ENCODE peak calls at places on chromosome 21, in ten cellular contexts. K, S, J, T, Y, B, R, W, G and C are unnamed samples.

GRCh38 chr21:16496594-16496993 is 766.8 kb downstream of the USP25 start:
- DNase-seq in K (no peak), S (no peak), J (no peak), T (no peak), Y (peak), B (no peak), R (no peak), W (no peak), G (no peak), C (no peak)

GRCh38 chr21:35988396-35989140 is 71.8 kb downstream of the SETD4 start:
- DNase-seq in K (no peak), S (no peak), J (no peak), T (no peak), Y (no peak), B (no peak), R (no peak), W (no peak), G (no peak), C (no peak)

GRCh38 chr21:31920275-31920674 is 47.5 kb downstream of the HUNK start:
- DNase-seq in K (no peak), S (no peak), J (no peak), T (no peak), Y (no peak), B (no peak), R (no peak), W (no peak), G (no peak), C (no peak)

GRCh38 chr21:43969115-43969444 is 43.0 kb upstream of the TRAPPC10 start:
- DNase-seq in K (no peak), S (no peak), J (no peak), T (no peak), Y (no peak), B (no peak), R (no peak), W (no peak), G (no peak), C (no peak)

GRCh38 chr21:44395260-44395659 is 41.8 kb downstream of the TRPM2 start:
- DNase-seq in K (no peak), S (no peak), J (peak), T (no peak), Y (no peak), B (no peak), R (no peak), W (no peak), G (no peak), C (no peak)

GRCh38 chr21:45261093-45261492 is 26.6 kb downstream of the POFUT2 start:
- DNase-seq in K (no peak), S (no peak), J (no peak), T (no peak), Y (no peak), B (no peak), R (no peak), W (no peak), G (peak), C (no peak)

GRCh38 chr21:42411891-42412635 is 8.4 kb downstream of the UBASH3A start:
- DNase-seq in K (no peak), S (no peak), J (peak), T (no peak), Y (peak), B (peak), R (peak), W (no peak), G (no peak), C (no peak)

GRCh38 chr21:45850181-45850580 is 131.4 kb upstream of the COL6A1 start:
- DNase-seq in K (no peak), S (no peak), J (no peak), T (no peak), Y (no peak), B (no peak), R (no peak), W (no peak), G (no peak), C (no peak)

GRCh38 chr21:42219606-42220137 is 732 bp downstream of the ABCG1 start:
- DNase-seq in K (no peak), S (no peak), J (peak), T (no peak), Y (no peak), B (no peak), R (no peak), W (peak), G (no peak), C (no peak)

GRCh38 chr21:21664871-21665270 is 666.7 kb downstream of the NCAM2 start:
- DNase-seq in K (no peak), S (peak), J (no peak), T (no peak), Y (peak), B (no peak), R (no peak), W (no peak), G (no peak), C (no peak)

GRCh38 chr21:35163381-35163780 is 114.3 kb upstream of the RUNX1 start:
- DNase-seq in K (no peak), S (peak), J (no peak), T (no peak), Y (peak), B (no peak), R (peak), W (no peak), G (no peak), C (no peak)

GRCh38 chr21:36504067-36505058 is 24.4 kb upstream of the CLDN14 start:
- DNase-seq in K (no peak), S (peak), J (no peak), T (peak), Y (peak), B (peak), R (peak), W (peak), G (no peak), C (no peak)

GRCh38 chr21:42145569-42146250 is 73.2 kb upstream of the ABCG1 start:
- DNase-seq in K (peak), S (peak), J (peak), T (no peak), Y (peak), B (peak), R (peak), W (peak), G (no peak), C (no peak)

GRCh38 chr21:28636988-28637691 is 355.5 kb downstream of the LTN1 start:
- DNase-seq in K (no peak), S (peak), J (no peak), T (no peak), Y (peak), B (peak), R (peak), W (no peak), G (no peak), C (no peak)

GRCh38 chr21:28635541-28635940 is 357.1 kb downstream of the LTN1 start:
- DNase-seq in K (no peak), S (no peak), J (no peak), T (no peak), Y (no peak), B (no peak), R (peak), W (no peak), G (no peak), C (no peak)

GRCh38 chr21:28627691-28628090 is 365.0 kb downstream of the LTN1 start:
- DNase-seq in K (no peak), S (no peak), J (no peak), T (no peak), Y (peak), B (no peak), R (no peak), W (no peak), G (no peak), C (no peak)

GRCh38 chr21:28633803-28634572 is 358.7 kb downstream of the LTN1 start:
- DNase-seq in K (no peak), S (peak), J (no peak), T (peak), Y (peak), B (no peak), R (peak), W (no peak), G (peak), C (peak)

GRCh38 chr21:28632718-28633408 is 359.8 kb downstream of the LTN1 start:
- DNase-seq in K (no peak), S (peak), J (no peak), T (no peak), Y (peak), B (no peak), R (peak), W (no peak), G (no peak), C (no peak)
- H3K4me3 ChIP-seq in K (no peak), S (peak), J (no peak), T (no peak), Y (no peak), B (no peak), R (peak), W (no peak), G (no peak), C (peak)

GRCh38 chr21:26067836-26068401 is 102.7 kb downstream of the APP start:
- DNase-seq in K (no peak), S (no peak), J (no peak), T (no peak), Y (peak), B (no peak), R (no peak), W (no peak), G (no peak), C (no peak)

GRCh38 chr21:26072891-26073615 is 97.5 kb downstream of the APP start:
- DNase-seq in K (no peak), S (peak), J (no peak), T (no peak), Y (peak), B (no peak), R (peak), W (no peak), G (no peak), C (no peak)

GRCh38 chr21:26068776-26069175 is 101.8 kb downstream of the APP start:
- DNase-seq in K (no peak), S (no peak), J (no peak), T (no peak), Y (no peak), B (no peak), R (no peak), W (no peak), G (no peak), C (no peak)

GRCh38 chr21:26070121-26070520 is 100.4 kb downstream of the APP start:
- DNase-seq in K (no peak), S (no peak), J (no peak), T (no peak), Y (no peak), B (no peak), R (no peak), W (no peak), G (no peak), C (no peak)

GRCh38 chr21:26070822-26071425 is 99.6 kb downstream of the APP start:
- DNase-seq in K (peak), S (peak), J (no peak), T (peak), Y (peak), B (peak), R (no peak), W (no peak), G (no peak), C (no peak)
- H3K4me3 ChIP-seq in K (no peak), S (peak), J (peak), T (no peak), Y (peak), B (no peak), R (no peak), W (no peak), G (no peak), C (no peak)

GRCh38 chr21:14064296-14064645 is 146.5 kb downstream of the LIPI start:
- DNase-seq in K (no peak), S (no peak), J (no peak), T (no peak), Y (no peak), B (no peak), R (no peak), W (no peak), G (no peak), C (no peak)
- H3K4me3 ChIP-seq in K (no peak), S (no peak), J (no peak), T (no peak), Y (no peak), B (no peak), R (no peak), W (no peak), G (no peak), C (no peak)

GRCh38 chr21:33230518-33231324 is 983 bp downstream of the IFNAR2 start:
- DNase-seq in K (no peak), S (peak), J (peak), T (peak), Y (peak), B (peak), R (peak), W (peak), G (peak), C (no peak)

GRCh38 chr21:33229776-33230517 is at the start of gene IFNAR2:
- DNase-seq in K (peak), S (peak), J (peak), T (peak), Y (peak), B (peak), R (peak), W (peak), G (peak), C (peak)

GRCh38 chr21:33231526-33231925 is 1.8 kb downstream of the IFNAR2 start:
- DNase-seq in K (no peak), S (no peak), J (no peak), T (no peak), Y (no peak), B (no peak), R (no peak), W (no peak), G (no peak), C (no peak)

GRCh38 chr21:33229099-33229775 is 501 bp upstream of the IFNAR2 start:
- DNase-seq in K (no peak), S (no peak), J (no peak), T (no peak), Y (no peak), B (no peak), R (no peak), W (no peak), G (no peak), C (no peak)

GRCh38 chr21:33228455-33228854 is 1.3 kb upstream of the IFNAR2 start:
- DNase-seq in K (no peak), S (no peak), J (no peak), T (no peak), Y (no peak), B (no peak), R (no peak), W (no peak), G (no peak), C (no peak)
- H3K4me3 ChIP-seq in K (no peak), S (no peak), J (no peak), T (no peak), Y (no peak), B (no peak), R (no peak), W (no peak), G (no peak), C (no peak)

GRCh38 chr21:39710866-39711265 is 34.1 kb upstream of the IGSF5 start:
- DNase-seq in K (no peak), S (no peak), J (no peak), T (no peak), Y (no peak), B (no peak), R (no peak), W (no peak), G (no peak), C (no peak)

GRCh38 chr21:39705849-39706248 is 39.1 kb upstream of the IGSF5 start:
- DNase-seq in K (no peak), S (peak), J (no peak), T (no peak), Y (peak), B (no peak), R (no peak), W (no peak), G (no peak), C (no peak)

GRCh38 chr21:39703578-39703977 is 41.4 kb upstream of the IGSF5 start:
- DNase-seq in K (no peak), S (no peak), J (no peak), T (no peak), Y (no peak), B (no peak), R (no peak), W (no peak), G (no peak), C (no peak)

GRCh38 chr21:39712976-39713375 is 32.0 kb upstream of the IGSF5 start:
- DNase-seq in K (no peak), S (no peak), J (no peak), T (no peak), Y (no peak), B (peak), R (no peak), W (no peak), G (no peak), C (no peak)

GRCh38 chr21:39707316-39707715 is 37.7 kb upstream of the IGSF5 start:
- DNase-seq in K (no peak), S (no peak), J (no peak), T (no peak), Y (no peak), B (no peak), R (no peak), W (no peak), G (no peak), C (no peak)
- H3K4me3 ChIP-seq in K (no peak), S (no peak), J (no peak), T (no peak), Y (no peak), B (no peak), R (no peak), W (no peak), G (no peak), C (no peak)